ENCODE peak calls at places on chromosome 16, in four cellular contexts. K, S, O and Y are unnamed samples.

GRCh38 chr16:1196494-1196893 is 28.6 kb downstream of the TPSG1 start:
- DNase-seq in O (no peak), K (no peak), S (no peak), Y (no peak)

GRCh38 chr16:20073203-20074088 is at the start of gene GPR139:
- DNase-seq in O (no peak), K (no peak), S (no peak), Y (no peak)

GRCh38 chr16:64866026-64866425 is 255.8 kb downstream of the CDH11 start:
- DNase-seq in K (no peak), O (no peak), S (no peak), Y (no peak)

GRCh38 chr16:8808613-8809353 is 11.1 kb downstream of the PMM2 start:
- DNase-seq in S (no peak), K (no peak), O (no peak), Y (no peak)

GRCh38 chr16:84924339-84925091 is 86.8 kb downstream of the ZDHHC7 start:
- DNase-seq in S (peak; percentile 50), O (peak; percentile 64), K (no peak), Y (no peak)

GRCh38 chr16:67441289-67441753 is 10.4 kb downstream of the HSD11B2 start:
- DNase-seq in S (no peak), K (no peak), O (no peak), Y (no peak)

GRCh38 chr16:56576585-56577299 is 11.9 kb downstream of the MT4 start:
- DNase-seq in S (peak; percentile 77), K (peak; percentile 32), O (peak; percentile 69), Y (peak; percentile 41)

GRCh38 chr16:47721016-47721673 is 260.0 kb downstream of the PHKB start:
- DNase-seq in K (no peak), O (peak; percentile 23), S (no peak), Y (no peak)

GRCh38 chr16:84190731-84191388 is at the start of gene ADAD2:
- DNase-seq in K (no peak), O (no peak), S (peak; percentile 87), Y (peak; percentile 31)

DNA sequence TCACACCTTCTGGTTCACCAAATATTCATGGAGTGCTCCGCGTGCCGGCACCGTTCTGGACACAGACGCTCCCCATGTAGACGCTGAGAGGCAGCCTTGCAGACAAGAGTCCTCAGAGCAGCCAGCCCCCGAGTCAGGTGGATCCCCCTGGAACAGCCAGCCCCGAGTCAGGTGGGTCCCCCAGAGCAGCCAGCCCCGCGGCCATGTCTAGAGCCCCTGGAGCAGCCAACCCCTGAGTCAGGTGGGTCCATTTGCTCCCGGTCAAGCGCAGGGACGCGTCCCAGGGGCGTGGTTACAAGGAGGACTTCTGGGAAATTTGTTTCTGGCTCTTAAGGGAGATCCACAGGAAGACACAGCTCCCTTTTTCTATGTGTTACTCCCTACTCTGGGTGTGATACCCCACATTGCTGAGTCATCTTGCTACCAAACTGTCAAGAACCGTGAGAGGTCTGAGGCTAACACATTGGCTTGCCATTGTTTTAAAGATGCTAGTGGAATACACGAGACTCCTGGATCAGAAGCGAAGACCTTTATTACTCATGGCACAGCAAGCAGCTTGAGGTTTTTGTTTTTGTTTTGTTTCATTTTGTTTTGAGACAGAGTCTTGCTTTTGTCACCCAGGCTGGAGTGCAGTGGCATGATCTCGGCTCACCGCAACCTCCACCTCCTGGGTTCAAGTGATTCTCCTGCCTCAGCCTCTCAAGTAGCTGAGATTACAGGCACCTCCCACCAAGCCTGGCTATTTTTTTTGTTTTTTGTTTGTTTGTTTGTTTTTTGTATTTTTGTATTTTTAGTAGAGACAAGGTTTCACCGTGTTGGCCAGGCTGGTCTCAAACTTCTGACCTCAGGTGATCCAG is 43.3 kb upstream of the CBFA2T3 start:
- DNase-seq in S (peak; percentile 87), O (no peak), K (peak; percentile 59), Y (no peak)
- TF ChIP-seq POLR2AphosphoS2 in S (no peak), O (no peak), K (no peak), Y (no peak)

DNA sequence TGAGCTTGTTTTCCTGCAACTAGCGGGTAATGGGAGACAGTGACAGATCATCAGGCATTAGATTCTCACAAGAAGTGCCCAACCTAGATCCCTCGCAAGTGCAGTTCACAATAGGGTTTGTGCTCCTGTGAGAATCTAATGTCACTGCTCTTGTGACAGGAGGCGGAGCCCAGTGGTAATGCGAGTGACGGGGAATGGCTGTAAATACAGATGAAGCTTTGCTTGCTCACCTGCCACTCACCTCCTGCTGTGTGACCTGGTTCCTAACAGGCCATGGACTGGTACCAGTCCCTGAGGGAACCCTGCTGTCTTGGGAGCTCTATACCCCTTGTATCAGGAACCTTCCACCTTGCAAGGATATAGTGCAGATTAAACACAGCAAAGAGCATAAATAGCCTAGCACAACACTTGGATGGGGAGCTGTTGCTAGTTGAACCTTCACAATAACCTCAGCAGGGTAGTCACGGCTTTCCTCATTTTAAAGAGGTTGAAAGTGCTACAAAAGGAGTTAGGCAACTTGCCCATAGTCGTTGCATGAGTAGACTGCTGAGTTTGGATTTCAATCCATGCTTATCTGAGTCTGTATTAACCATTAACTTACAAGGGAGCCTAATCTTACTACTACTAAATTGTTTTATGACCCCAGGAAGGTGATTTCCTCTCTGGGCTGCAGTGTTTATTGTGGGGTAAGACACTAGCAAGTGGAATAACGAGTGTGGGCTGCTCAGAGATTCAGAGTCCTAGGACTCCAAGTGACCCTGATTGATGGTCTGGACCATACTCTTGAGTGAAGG is 156.6 kb upstream of the ZFHX3 start:
- DNase-seq in K (no peak), O (no peak), S (no peak), Y (no peak)
- TF ChIP-seq POLR2AphosphoS2 in K (no peak), O (no peak), S (no peak), Y (no peak)

GRCh38 chr16:4136229-4136813 is 20.1 kb upstream of the ADCY9 start:
- DNase-seq in O (no peak), K (no peak), S (no peak), Y (no peak)
- TF ChIP-seq POLR2AphosphoS2 in O (no peak), K (no peak), S (no peak), Y (no peak)

GRCh38 chr16:13517856-13518255 is 402.1 kb upstream of the ERCC4 start:
- DNase-seq in S (no peak), K (no peak), O (no peak), Y (no peak)
- TF ChIP-seq POLR2AphosphoS2 in S (no peak), K (no peak), O (no peak), Y (no peak)

GRCh38 chr16:16830973-16831372 is 452.0 kb downstream of the NPIPA7 start:
- DNase-seq in S (no peak), K (no peak), O (no peak), Y (peak; percentile 72)

GRCh38 chr16:16830401-16830800 is 451.5 kb downstream of the NPIPA7 start:
- DNase-seq in S (no peak), K (no peak), O (no peak), Y (peak; percentile 25)

GRCh38 chr16:16833165-16833564 is 454.2 kb downstream of the NPIPA7 start:
- DNase-seq in O (no peak), K (no peak), S (no peak), Y (peak; percentile 60)

GRCh38 chr16:16828913-16829398 is 450.0 kb downstream of the NPIPA7 start:
- DNase-seq in O (no peak), S (peak; percentile 46), K (no peak), Y (peak; percentile 9)
- TF ChIP-seq POLR2AphosphoS2 in O (no peak), S (no peak), K (no peak), Y (no peak)